ENCODE peak calls at places on chromosomes 7 and 10, in eight cellular contexts. One of them, this sample, is unnamed.

GRCh38 chr10:76037531-76037930 is 606.1 kb downstream of the LRMDA start:
- DNase-seq in GM23248: peak; percentile 54
- DNase-seq in transverse colon: no peak
- DNase-seq in stomach: no peak
- DNase-seq in OCI-LY7: no peak
- DNase-seq in CD8-positive, alpha-beta T cell: no peak
- DNase-seq in right atrium auricular region: no peak
- DNase-seq in esophagus squamous epithelium: no peak
- DNase-seq in this sample: no peak

GRCh38 chr7:43753843-43754242 is 4.6 kb upstream of the BLVRA start:
- DNase-seq in GM23248: no peak
- DNase-seq in transverse colon: no peak
- DNase-seq in stomach: no peak
- DNase-seq in OCI-LY7: no peak
- DNase-seq in CD8-positive, alpha-beta T cell: no peak
- DNase-seq in right atrium auricular region: no peak
- DNase-seq in esophagus squamous epithelium: no peak
- DNase-seq in this sample: no peak

GRCh38 chr7:73342645-73343044 is 14.7 kb downstream of the FKBP6 start:
- DNase-seq in GM23248: peak; percentile 64
- DNase-seq in transverse colon: no peak
- DNase-seq in stomach: peak; percentile 29
- DNase-seq in OCI-LY7: no peak
- DNase-seq in CD8-positive, alpha-beta T cell: no peak
- DNase-seq in right atrium auricular region: no peak
- DNase-seq in esophagus squamous epithelium: no peak
- DNase-seq in this sample: no peak

GRCh38 chr7:102890292-102890970 is 22.4 kb upstream of the LRRC17 start:
- DNase-seq in GM23248: peak; percentile 74
- DNase-seq in transverse colon: no peak
- DNase-seq in stomach: no peak
- DNase-seq in OCI-LY7: no peak
- DNase-seq in CD8-positive, alpha-beta T cell: no peak
- DNase-seq in right atrium auricular region: no peak
- DNase-seq in esophagus squamous epithelium: no peak
- DNase-seq in this sample: no peak

GRCh38 chr7:4993471-4993870 is 34.5 kb upstream of the MMD2 start:
- DNase-seq in GM23248: no peak
- DNase-seq in transverse colon: no peak
- DNase-seq in stomach: no peak
- DNase-seq in OCI-LY7: no peak
- DNase-seq in CD8-positive, alpha-beta T cell: no peak
- DNase-seq in right atrium auricular region: no peak
- DNase-seq in esophagus squamous epithelium: no peak
- DNase-seq in this sample: no peak

GRCh38 chr10:129541208-129541607 is 74.2 kb downstream of the MGMT start:
- DNase-seq in GM23248: no peak
- DNase-seq in transverse colon: no peak
- DNase-seq in stomach: no peak
- DNase-seq in OCI-LY7: no peak
- DNase-seq in CD8-positive, alpha-beta T cell: no peak
- DNase-seq in right atrium auricular region: no peak
- DNase-seq in esophagus squamous epithelium: no peak
- DNase-seq in this sample: peak; percentile 46

GRCh38 chr10:129788211-129788610 is 175.9 kb downstream of the EBF3 start:
- DNase-seq in GM23248: no peak
- DNase-seq in transverse colon: no peak
- DNase-seq in stomach: no peak
- DNase-seq in OCI-LY7: no peak
- DNase-seq in CD8-positive, alpha-beta T cell: no peak
- DNase-seq in right atrium auricular region: no peak
- DNase-seq in esophagus squamous epithelium: no peak
- DNase-seq in this sample: no peak

GRCh38 chr7:138001529-138002095 is at the start of gene CREB3L2:
- DNase-seq in GM23248: peak; percentile 90
- DNase-seq in transverse colon: peak; percentile 68
- DNase-seq in stomach: peak; percentile 67
- DNase-seq in OCI-LY7: peak; percentile 62
- DNase-seq in CD8-positive, alpha-beta T cell: peak; percentile 71
- DNase-seq in right atrium auricular region: peak; percentile 73
- DNase-seq in esophagus squamous epithelium: peak; percentile 45
- DNase-seq in this sample: peak; percentile 86

DNA sequence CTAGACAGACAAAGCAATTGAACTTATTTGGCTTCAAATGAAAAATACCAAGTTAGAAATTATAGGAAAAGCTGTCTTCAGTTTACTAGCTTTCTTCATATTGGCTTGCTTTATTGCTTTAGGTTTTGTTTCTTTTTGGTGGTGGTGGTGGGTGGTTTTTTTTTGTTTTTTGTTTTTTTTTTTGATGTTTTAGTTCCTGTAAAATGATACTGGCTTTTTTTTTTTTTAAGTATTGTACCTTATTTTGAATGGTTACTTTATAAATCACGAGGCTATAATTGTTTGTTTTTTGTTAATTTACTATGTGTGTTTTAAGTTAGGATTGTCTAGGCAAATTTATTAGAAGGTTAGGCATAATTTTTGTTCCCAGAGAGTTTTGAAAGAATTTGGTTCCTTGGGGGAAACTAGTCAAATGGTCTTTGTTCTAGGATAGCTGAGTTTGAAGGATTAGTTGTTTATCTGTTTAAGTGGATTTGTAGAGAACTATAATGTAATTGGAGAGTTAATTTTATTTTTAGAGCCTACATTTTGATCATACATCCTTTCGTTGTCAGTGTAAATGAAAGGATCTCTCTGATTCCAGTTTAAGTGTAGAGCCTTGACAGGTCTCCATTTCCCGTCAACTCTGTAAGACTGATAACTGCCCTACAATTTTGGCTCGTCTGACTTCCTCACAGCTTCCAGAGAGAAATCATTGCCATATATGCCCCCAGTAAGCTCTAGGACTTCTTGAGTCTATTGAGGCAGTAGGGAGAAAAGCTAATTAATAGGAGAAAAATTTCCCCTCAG is 3.5 kb downstream of the KMT2E start:
- DNase-seq in GM23248: no peak
- DNase-seq in transverse colon: no peak
- DNase-seq in stomach: no peak
- DNase-seq in OCI-LY7: peak; percentile 52
- DNase-seq in CD8-positive, alpha-beta T cell: no peak
- DNase-seq in right atrium auricular region: no peak
- DNase-seq in esophagus squamous epithelium: no peak
- DNase-seq in this sample: no peak
- H3K4me1 ChIP-seq in GM23248: peaks cover 55% of the 10 kb centered on the region
- H3K4me1 ChIP-seq in transverse colon: peaks cover 62% of the 10 kb centered on the region
- H3K4me1 ChIP-seq in stomach: peaks cover 65% of the 10 kb centered on the region
- H3K4me1 ChIP-seq in OCI-LY7: peaks cover 61% of the 10 kb centered on the region
- H3K4me1 ChIP-seq in CD8-positive, alpha-beta T cell: peaks cover 43% of the 10 kb centered on the region
- H3K4me1 ChIP-seq in right atrium auricular region: no peaks in the 10 kb centered on the region
- H3K4me1 ChIP-seq in esophagus squamous epithelium: peaks cover 35% of the 10 kb centered on the region
- H3K4me1 ChIP-seq in this sample: no peaks in the 10 kb centered on the region

DNA sequence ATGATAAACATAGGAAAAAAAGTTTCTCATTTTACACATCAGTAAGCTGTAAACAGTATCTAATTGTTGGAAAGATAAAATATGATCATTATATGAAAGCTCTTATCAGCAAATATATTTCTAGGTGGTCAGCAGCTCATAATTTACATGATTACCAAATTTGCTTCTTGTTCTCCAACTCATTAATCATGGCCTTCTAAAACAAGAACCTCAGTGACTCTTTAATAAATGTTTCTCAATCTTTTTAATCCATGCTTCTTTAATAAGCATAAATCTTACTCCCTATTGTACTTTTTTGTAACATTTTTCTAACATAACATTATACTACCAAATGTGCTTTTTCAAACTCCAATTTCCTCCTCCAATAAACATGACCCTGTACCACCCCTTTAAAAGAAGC is 5.9 kb downstream of the ITGB1 start:
- DNase-seq in GM23248: no peak
- DNase-seq in transverse colon: no peak
- DNase-seq in stomach: no peak
- DNase-seq in OCI-LY7: no peak
- DNase-seq in CD8-positive, alpha-beta T cell: no peak
- DNase-seq in right atrium auricular region: no peak
- DNase-seq in esophagus squamous epithelium: no peak
- DNase-seq in this sample: no peak
- H3K4me3 ChIP-seq in GM23248: peak overlapping the region; percentile 84
- H3K4me3 ChIP-seq in transverse colon: no peak overlapping the region
- H3K4me3 ChIP-seq in stomach: no peak overlapping the region
- H3K4me3 ChIP-seq in OCI-LY7: no peak overlapping the region
- H3K4me3 ChIP-seq in CD8-positive, alpha-beta T cell: no peak overlapping the region
- H3K4me3 ChIP-seq in right atrium auricular region: no peak overlapping the region
- H3K4me3 ChIP-seq in esophagus squamous epithelium: no peak overlapping the region
- H3K4me3 ChIP-seq in this sample: no peak overlapping the region

DNA sequence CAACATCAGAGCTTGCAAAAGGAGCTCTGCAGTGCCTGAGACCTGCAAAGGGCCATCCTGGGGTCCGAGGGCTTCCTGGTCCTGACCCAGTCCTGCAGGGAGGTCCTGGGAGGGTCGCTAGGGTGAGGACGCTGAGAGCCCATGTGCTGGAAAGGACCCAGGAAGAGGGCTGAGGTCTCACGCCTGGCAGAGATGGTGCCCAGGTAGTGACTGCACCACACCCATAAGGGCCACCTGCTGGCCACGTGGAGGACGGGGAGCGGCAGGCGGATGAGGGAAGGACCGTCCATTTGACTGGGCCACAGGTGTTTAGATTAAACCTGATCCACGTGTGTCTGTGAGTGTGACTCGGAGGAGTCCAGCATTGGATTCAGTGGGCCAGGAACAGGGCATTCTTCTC is 392.8 kb downstream of the DNAJB6 start:
- DNase-seq in GM23248: no peak
- DNase-seq in transverse colon: no peak
- DNase-seq in stomach: no peak
- DNase-seq in OCI-LY7: no peak
- DNase-seq in CD8-positive, alpha-beta T cell: no peak
- DNase-seq in right atrium auricular region: no peak
- DNase-seq in esophagus squamous epithelium: no peak
- DNase-seq in this sample: no peak
- H3K9me3 ChIP-seq in GM23248: no peaks in the 10 kb centered on the region
- H3K9me3 ChIP-seq in transverse colon: no peaks in the 10 kb centered on the region
- H3K9me3 ChIP-seq in stomach: no peaks in the 10 kb centered on the region
- H3K9me3 ChIP-seq in OCI-LY7: no peaks in the 10 kb centered on the region
- H3K9me3 ChIP-seq in CD8-positive, alpha-beta T cell: no peaks in the 10 kb centered on the region
- H3K9me3 ChIP-seq in right atrium auricular region: no peaks in the 10 kb centered on the region
- H3K9me3 ChIP-seq in esophagus squamous epithelium: no peaks in the 10 kb centered on the region
- H3K9me3 ChIP-seq in this sample: no peaks in the 10 kb centered on the region

DNA sequence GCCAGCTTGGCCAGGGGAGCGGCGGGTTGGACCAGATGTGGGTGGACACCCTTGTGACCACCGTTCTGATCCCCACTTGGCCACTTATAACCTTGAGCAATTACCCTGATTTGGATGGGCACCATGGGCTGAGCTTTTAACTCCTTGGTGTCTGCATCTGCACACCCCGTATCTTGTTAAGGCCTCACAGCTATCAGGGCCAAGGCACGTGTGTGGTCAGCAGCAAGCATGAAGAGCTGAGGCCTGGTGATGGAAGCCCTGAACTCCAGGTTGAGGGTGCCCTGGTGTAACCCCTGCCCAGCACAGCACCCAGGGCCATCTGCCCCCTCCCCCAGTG is 89.2 kb downstream of the ZMIZ1 start:
- DNase-seq in GM23248: no peak
- DNase-seq in transverse colon: no peak
- DNase-seq in stomach: no peak
- DNase-seq in OCI-LY7: no peak
- DNase-seq in CD8-positive, alpha-beta T cell: no peak
- DNase-seq in right atrium auricular region: no peak
- DNase-seq in esophagus squamous epithelium: no peak
- DNase-seq in this sample: no peak
- H3K4me1 ChIP-seq in GM23248: peaks cover 68% of the 10 kb centered on the region
- H3K4me1 ChIP-seq in transverse colon: peaks cover 72% of the 10 kb centered on the region
- H3K4me1 ChIP-seq in stomach: peaks cover 100% of the 10 kb centered on the region
- H3K4me1 ChIP-seq in OCI-LY7: no peaks in the 10 kb centered on the region
- H3K4me1 ChIP-seq in CD8-positive, alpha-beta T cell: no peaks in the 10 kb centered on the region
- H3K4me1 ChIP-seq in right atrium auricular region: no peaks in the 10 kb centered on the region
- H3K4me1 ChIP-seq in esophagus squamous epithelium: peaks cover 83% of the 10 kb centered on the region
- H3K4me1 ChIP-seq in this sample: peaks cover 65% of the 10 kb centered on the region

DNA sequence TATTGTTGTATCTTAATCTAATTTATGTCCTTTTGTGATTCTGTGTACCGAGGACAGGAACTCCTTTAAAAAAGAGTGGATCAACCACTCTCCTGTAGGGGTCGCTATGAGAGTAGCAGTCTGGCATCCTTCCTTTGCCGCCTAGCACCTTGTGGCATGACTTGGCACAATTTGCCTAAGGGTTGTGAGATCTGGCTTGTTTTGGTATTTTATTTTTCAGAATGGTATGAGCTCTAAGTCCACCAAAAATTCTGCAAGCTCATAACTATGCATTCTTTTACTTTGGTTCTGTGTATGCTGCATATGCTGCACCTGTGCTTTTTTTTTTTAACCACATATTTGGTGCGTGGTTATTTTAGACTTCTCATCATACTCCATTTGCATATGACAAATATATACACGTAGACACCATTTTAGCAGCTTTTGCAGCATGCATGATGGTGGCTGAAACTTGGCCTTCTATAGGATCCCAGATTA is 112.8 kb downstream of the CDK14 start:
- DNase-seq in GM23248: peak; percentile 41
- DNase-seq in transverse colon: peak; percentile 52
- DNase-seq in stomach: peak; percentile 62
- DNase-seq in OCI-LY7: peak; percentile 93
- DNase-seq in CD8-positive, alpha-beta T cell: no peak
- DNase-seq in right atrium auricular region: no peak
- DNase-seq in esophagus squamous epithelium: no peak
- DNase-seq in this sample: no peak
- H3K4me3 ChIP-seq in GM23248: no peak overlapping the region
- H3K4me3 ChIP-seq in transverse colon: no peak overlapping the region
- H3K4me3 ChIP-seq in stomach: no peak overlapping the region
- H3K4me3 ChIP-seq in OCI-LY7: peak overlapping the region; percentile 86
- H3K4me3 ChIP-seq in CD8-positive, alpha-beta T cell: no peak overlapping the region
- H3K4me3 ChIP-seq in right atrium auricular region: no peak overlapping the region
- H3K4me3 ChIP-seq in esophagus squamous epithelium: no peak overlapping the region
- H3K4me3 ChIP-seq in this sample: no peak overlapping the region

DNA sequence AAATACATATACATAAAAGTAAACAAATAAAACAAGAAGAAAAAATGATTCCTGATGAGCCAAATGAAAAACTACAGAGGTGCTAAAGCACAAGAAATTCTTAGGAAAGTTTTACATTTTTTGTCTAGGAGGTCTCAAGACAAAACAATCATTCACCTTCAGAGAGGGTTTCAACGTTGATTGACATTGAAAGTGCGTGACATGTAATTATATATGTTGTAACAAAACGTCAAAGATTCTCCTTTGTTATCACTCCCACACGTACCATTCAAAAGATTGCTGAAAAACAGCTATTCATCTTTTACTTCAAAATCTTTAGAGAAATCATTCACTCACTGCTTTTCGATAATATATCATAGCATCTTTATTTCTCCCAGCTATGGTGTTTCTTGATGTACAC is 375.9 kb downstream of the NEBL start:
- DNase-seq in GM23248: no peak
- DNase-seq in transverse colon: no peak
- DNase-seq in stomach: no peak
- DNase-seq in OCI-LY7: no peak
- DNase-seq in CD8-positive, alpha-beta T cell: no peak
- DNase-seq in right atrium auricular region: no peak
- DNase-seq in esophagus squamous epithelium: no peak
- DNase-seq in this sample: no peak
- H3K9me3 ChIP-seq in GM23248: no peaks in the 10 kb centered on the region
- H3K9me3 ChIP-seq in transverse colon: no peaks in the 10 kb centered on the region
- H3K9me3 ChIP-seq in stomach: no peaks in the 10 kb centered on the region
- H3K9me3 ChIP-seq in OCI-LY7: no peaks in the 10 kb centered on the region
- H3K9me3 ChIP-seq in CD8-positive, alpha-beta T cell: no peaks in the 10 kb centered on the region
- H3K9me3 ChIP-seq in right atrium auricular region: no peaks in the 10 kb centered on the region
- H3K9me3 ChIP-seq in esophagus squamous epithelium: no peaks in the 10 kb centered on the region
- H3K9me3 ChIP-seq in this sample: no peaks in the 10 kb centered on the region